ENCODE peak calls at places on chromosomes 6 and 20, in six cellular contexts. Q is H9, O is IMR-90, H is mesenchymal stem cell, P is trophoblast cell, M is neuronal stem cell. G is an unnamed sample.

GRCh38 chr20:32201296-32201976 is 6.1 kb downstream of the PLAGL2 start:
- DNase-seq in P (no peak), M (no peak), H (no peak), Q (no peak), O (peak), G (no peak)

GRCh38 chr20:11777861-11778570 is 139.7 kb upstream of the BTBD3 start:
- DNase-seq in M (no peak), Q (no peak), O (peak), H (peak), P (no peak), G (no peak)

GRCh38 chr6:109139109-109139508 is 43.8 kb downstream of the CEP57L1 start:
- DNase-seq in H (no peak), P (peak), O (peak), M (no peak), Q (no peak), G (no peak)

GRCh38 chr6:27592481-27593199 is 119.7 kb upstream of the ZNF184 start:
- DNase-seq in H (peak), P (peak), Q (peak), M (peak), O (peak), G (peak)

GRCh38 chr20:58691773-58692578 is 624 bp upstream of the NPEPL1 start:
- DNase-seq in Q (peak), P (no peak), M (no peak), H (peak), O (no peak), G (peak)

GRCh38 chr6:5851261-5851757 is 155.4 kb downstream of the NRN1 start:
- DNase-seq in M (no peak), P (no peak), Q (peak), H (peak), O (no peak), G (peak)

GRCh38 chr6:119020597-119021561 is 57.6 kb downstream of the FAM184A start:
- DNase-seq in O (no peak), H (no peak), Q (no peak), M (no peak), P (peak), G (no peak)

GRCh38 chr6:97591955-97592354 is 308.9 kb upstream of the MMS22L start:
- DNase-seq in Q (peak), O (no peak), M (no peak), P (no peak), H (no peak), G (peak)

GRCh38 chr20:56400001-56400640 is 7.7 kb downstream of the CSTF1 start:
- DNase-seq in O (peak), M (peak), Q (no peak), P (peak), H (peak), G (peak)

GRCh38 chr20:40945754-40946451 is 82.7 kb upstream of the TOP1 start:
- DNase-seq in M (peak), H (peak), Q (peak), O (peak), P (peak), G (peak)

DNA sequence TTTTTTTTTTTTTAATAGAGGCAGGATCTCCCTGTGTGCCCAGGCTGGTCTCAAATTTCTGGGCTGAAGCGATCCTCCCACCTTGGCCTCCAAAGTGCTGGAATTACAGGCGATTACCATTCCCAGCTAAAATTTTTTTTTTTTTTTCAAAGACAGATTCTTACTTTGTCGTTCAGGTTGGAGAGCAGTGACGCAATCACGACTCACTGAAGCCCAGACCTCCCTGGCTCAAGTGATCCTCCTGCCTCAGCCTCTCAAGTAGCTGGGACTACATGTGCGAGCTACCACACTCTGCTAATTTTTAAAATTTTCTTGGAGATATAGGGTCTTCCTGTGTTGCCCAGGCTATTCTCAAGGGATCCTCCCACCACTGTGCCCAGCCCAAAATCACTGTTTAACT is 58.0 kb upstream of the MYO6 start:
- DNase-seq in M (no peak), H (peak), Q (no peak), O (peak), P (peak), G (peak)
- H3K9ac ChIP-seq in M (no peak), H (no peak), Q (no peak), O (no peak), P (no peak), G (no peak)

GRCh38 chr20:25389381-25389857 is 1.2 kb downstream of the ABHD12 start:
- DNase-seq in Q (no peak), M (no peak), H (peak), P (no peak), O (peak), G (peak)
- H3K23ac ChIP-seq in Q (no peak), M (peak), H (no peak), P (no peak), O (peak), G (peak)

DNA sequence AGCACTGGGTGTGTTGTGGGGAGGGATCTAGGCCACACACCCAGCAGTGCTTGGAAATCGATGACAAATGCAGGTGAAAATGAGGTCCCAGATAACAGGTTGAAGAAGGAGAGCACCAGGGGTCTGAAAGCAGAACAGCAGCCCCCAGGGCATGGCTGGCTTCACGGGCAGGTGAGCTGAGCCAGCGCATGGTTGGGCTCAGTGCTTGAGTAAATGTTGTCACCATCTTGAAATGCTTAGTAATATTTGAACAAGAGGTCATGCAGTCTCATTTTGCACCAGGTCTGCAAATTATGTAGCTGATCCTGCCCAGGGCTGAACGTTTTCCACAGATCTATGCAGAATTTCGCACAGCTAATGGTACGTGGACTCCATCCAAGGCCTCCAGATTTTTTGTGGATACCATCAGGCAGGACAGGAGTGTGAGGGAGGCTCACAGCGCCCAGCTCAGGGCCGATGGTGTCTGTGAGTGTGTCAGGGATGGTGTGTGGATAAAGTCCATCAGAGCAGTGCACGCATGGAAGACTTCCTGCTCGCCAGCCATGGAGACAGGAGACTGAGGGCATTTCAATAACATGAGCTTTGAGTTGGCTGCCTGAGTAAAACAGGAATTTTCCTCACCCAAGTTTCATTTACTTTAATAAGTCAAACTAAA is 53.1 kb upstream of the SNX9 start:
- DNase-seq in O (no peak), Q (no peak), H (no peak), M (no peak), P (no peak), G (no peak)
- H3K27ac ChIP-seq in O (no peak), Q (no peak), H (no peak), M (no peak), P (no peak), G (no peak)

DNA sequence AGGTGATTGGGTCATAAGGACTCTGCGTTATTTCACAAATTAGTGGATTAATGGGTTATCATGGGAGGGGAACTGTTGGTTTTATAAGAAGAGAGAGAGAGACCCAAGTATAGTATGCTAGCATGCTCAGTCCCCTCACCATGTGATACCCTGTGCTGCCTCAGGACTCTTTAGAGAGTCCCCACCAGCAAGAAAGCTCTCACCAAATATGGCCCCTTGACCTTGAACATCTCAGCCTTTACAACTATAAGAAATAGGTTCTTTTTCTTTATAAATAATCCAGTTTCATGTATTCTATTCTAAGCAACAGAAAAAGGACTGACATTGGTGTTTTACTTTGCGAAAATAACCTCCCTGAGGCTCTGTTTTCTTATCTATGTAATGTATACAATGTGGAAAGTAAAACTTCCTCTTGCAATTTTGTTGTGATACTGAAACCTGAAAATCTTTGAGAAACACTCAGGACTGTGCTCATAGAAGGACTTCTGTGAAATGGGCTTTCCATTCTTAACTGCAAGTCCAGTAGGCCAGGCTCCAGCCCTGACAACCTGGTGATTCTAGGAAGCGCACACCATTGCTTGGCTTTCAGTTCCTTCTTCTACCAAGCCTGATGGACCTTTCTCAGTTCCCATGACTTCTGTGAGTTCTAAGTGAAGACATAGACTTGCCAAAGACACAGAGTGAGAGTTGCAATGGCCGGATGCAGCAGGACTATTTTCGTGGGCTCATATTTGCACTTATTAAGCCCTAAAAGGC is 21.9 kb downstream of the SIRPD start:
- DNase-seq in Q (no peak), M (no peak), O (no peak), H (no peak), P (no peak), G (no peak)
- H3K9ac ChIP-seq in Q (no peak), M (no peak), O (no peak), H (no peak), P (no peak), G (no peak)

DNA sequence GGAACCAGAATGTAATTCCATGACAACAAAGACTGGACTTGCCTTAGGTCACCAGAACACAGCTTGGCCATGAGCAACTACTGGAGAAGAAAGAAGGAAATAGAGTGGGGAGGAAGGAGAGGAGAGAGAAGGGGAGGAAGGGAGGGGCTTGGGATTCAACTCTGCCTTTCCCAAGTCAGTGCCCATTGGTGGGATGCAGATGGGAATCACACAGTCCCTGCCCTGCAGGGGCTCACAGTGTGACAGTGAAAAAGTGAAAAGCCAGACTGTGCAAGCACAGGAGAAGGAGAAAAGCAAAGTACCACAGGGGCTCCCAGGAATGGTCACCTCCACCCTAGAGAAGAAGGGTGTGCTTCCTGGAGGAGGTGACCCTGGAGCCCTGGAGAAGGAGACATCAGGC is 14.0 kb downstream of the RIMS4 start:
- DNase-seq in P (no peak), M (no peak), H (no peak), Q (no peak), O (no peak), G (no peak)
- H3K23ac ChIP-seq in P (no peak), M (no peak), H (no peak), Q (no peak), O (no peak), G (no peak)

GRCh38 chr20:52852695-52853094 is 119.5 kb upstream of the TSHZ2 start:
- DNase-seq in H (no peak), P (no peak), O (no peak), M (no peak), Q (no peak), G (no peak)

GRCh38 chr20:52847739-52848359 is 124.3 kb upstream of the TSHZ2 start:
- DNase-seq in P (no peak), O (no peak), H (no peak), Q (no peak), M (peak), G (no peak)

GRCh38 chr20:52845044-52845443 is 127.1 kb upstream of the TSHZ2 start:
- DNase-seq in P (no peak), O (no peak), M (no peak), H (no peak), Q (no peak), G (no peak)

GRCh38 chr20:52847029-52847660 is 125.0 kb upstream of the TSHZ2 start:
- DNase-seq in P (no peak), H (no peak), O (no peak), M (no peak), Q (no peak), G (peak)
- H3K27ac ChIP-seq in P (no peak), H (no peak), O (no peak), M (no peak), Q (no peak), G (no peak)

DNA sequence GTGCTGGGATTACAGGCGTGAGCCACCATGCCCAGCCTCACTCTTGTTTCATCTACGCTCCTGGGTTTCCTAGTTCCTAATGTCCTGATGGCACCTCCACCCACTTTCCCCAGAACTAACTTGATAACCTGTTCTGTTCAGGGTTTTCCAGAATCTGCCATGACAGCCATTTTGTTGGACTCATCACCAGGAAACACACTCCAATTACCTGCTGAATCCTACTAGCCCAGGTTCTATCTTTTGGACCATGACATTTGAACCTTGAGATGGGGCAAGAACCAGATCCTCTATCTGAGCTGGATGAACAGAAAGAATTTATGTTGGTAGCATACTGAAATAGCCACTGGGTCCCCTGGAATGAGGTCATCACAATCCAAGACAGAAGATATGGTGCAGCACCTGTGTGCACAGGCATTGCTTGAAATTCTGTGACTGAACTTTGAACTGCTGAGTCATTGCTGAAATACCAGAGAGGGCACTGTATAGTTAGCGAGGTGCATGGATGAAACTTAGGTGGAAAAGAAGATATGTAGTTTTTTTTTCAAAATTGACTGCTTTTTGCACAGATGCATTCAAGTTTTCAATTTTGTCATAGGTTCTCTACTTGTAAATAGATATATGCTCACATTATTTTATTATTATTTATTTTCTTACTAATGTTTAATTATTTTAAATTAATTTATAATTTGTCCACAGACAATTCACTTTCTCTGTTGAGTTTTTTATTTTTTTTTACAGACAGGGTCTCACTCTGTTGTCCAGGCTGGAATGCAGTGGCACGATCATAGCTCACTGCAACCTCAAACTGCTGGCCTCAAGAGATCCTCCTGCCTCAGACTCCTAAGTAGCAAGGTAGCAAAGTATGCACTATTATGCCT is 42.8 kb upstream of the TASP1 start:
- DNase-seq in H (no peak), Q (no peak), P (peak), M (no peak), O (no peak), G (no peak)
- H3K9ac ChIP-seq in H (no peak), Q (no peak), P (no peak), M (no peak), O (no peak), G (no peak)

G was measured in mesendoderm.